ENCODE peak calls at places on chromosomes 1 and 21, in six cellular contexts. L, X, P, T, F and E are unnamed samples.

GRCh38 chr1:25034736-25035522 is 104.9 kb upstream of the RUNX3 start:
- DNase-seq in P (no peak), X (no peak), T (no peak), L (no peak), F (no peak), E (no peak)

GRCh38 chr1:77524038-77524437 is 158.4 kb downstream of the ZZZ3 start:
- DNase-seq in L (no peak), T (no peak), X (no peak), F (no peak), P (no peak), E (no peak)

GRCh38 chr1:71621785-71622184 is 541.0 kb upstream of the ZRANB2 start:
- DNase-seq in F (no peak), L (no peak), P (no peak), T (no peak), X (no peak), E (no peak)

GRCh38 chr1:54861070-54861761 is 25.8 kb downstream of the DHCR24 start:
- DNase-seq in P (no peak), X (no peak), L (no peak), F (peak), T (no peak), E (no peak)

GRCh38 chr1:97989094-97989680 is 68.4 kb upstream of the DPYD start:
- DNase-seq in L (no peak), X (no peak), P (no peak), F (no peak), T (no peak), E (no peak)

GRCh38 chr1:22665752-22666151 is 12.7 kb downstream of the C1QB start:
- DNase-seq in L (no peak), T (no peak), P (no peak), X (peak), F (no peak), E (no peak)

GRCh38 chr1:95058974-95059373 is 13.8 kb downstream of the ALG14 start:
- DNase-seq in P (no peak), X (no peak), F (no peak), T (no peak), L (no peak), E (no peak)

GRCh38 chr1:194598098-194598497 is 1411.7 kb upstream of the B3GALT2 start:
- DNase-seq in P (no peak), X (no peak), F (no peak), L (no peak), T (no peak), E (no peak)

GRCh38 chr1:157776971-157777386 is at the start of gene FCRL2:
- DNase-seq in X (no peak), P (no peak), L (no peak), T (no peak), F (peak), E (no peak)

GRCh38 chr1:204493145-204493881 is 1.3 kb downstream of the PIK3C2B start:
- DNase-seq in P (no peak), X (peak), F (peak), T (no peak), L (peak), E (peak)

GRCh38 chr1:151145158-151146071 is 1.0 kb downstream of the SEMA6C start:
- DNase-seq in T (peak), L (no peak), F (no peak), P (no peak), X (peak), E (no peak)

GRCh38 chr1:160127865-160128523 is 12.4 kb downstream of the ATP1A2 start:
- DNase-seq in X (no peak), L (no peak), T (peak), F (no peak), P (no peak), E (no peak)

GRCh38 chr1:41500378-41500777 is 15.9 kb upstream of the EDN2 start:
- DNase-seq in T (no peak), F (no peak), P (no peak), L (no peak), X (peak), E (peak)

GRCh38 chr1:47703981-47704596 is 266.2 kb downstream of the FOXD2 start:
- DNase-seq in F (no peak), L (no peak), X (no peak), P (no peak), T (no peak), E (no peak)

GRCh38 chr1:93876284-93876683 is 2.7 kb downstream of the DNTTIP2 start:
- DNase-seq in F (no peak), L (no peak), P (no peak), T (no peak), X (no peak), E (no peak)

GRCh38 chr1:208200116-208200515 is 44.1 kb downstream of the PLXNA2 start:
- DNase-seq in L (no peak), P (no peak), F (no peak), T (no peak), X (no peak), E (no peak)

GRCh38 chr1:1906185-1907097 is 8.6 kb upstream of the CALML6 start:
- DNase-seq in T (peak), F (peak), X (peak), L (peak), P (peak), E (peak)

GRCh38 chr1:89088597-89088996 is 23.6 kb upstream of the GBP1 start:
- DNase-seq in X (no peak), L (no peak), T (no peak), F (no peak), P (no peak), E (no peak)

GRCh38 chr1:69929278-69930057 is 275.9 kb downstream of the LRRC40 start:
- DNase-seq in L (no peak), F (no peak), P (no peak), X (no peak), T (no peak), E (no peak)

GRCh38 chr1:8089535-8090228 is 63.6 kb upstream of the ERRFI1 start:
- DNase-seq in T (no peak), P (no peak), F (no peak), X (no peak), L (no peak), E (no peak)

GRCh38 chr1:45953934-45954333 is 150.5 kb downstream of the MAST2 start:
- DNase-seq in T (no peak), F (no peak), L (no peak), X (no peak), P (no peak), E (no peak)

GRCh38 chr21:44529503-44530125 is 10.4 kb downstream of the KRTAP10-1 start:
- DNase-seq in L (no peak), T (no peak), X (no peak), P (no peak), F (no peak), E (no peak)

GRCh38 chr1:2611034-2611501 is 21.7 kb downstream of the MMEL1 start:
- DNase-seq in P (no peak), T (no peak), X (peak), L (no peak), F (peak), E (peak)

GRCh38 chr1:178354816-178355215 is 141.9 kb downstream of the CLEC20A start:
- DNase-seq in F (no peak), L (no peak), P (no peak), X (no peak), T (no peak), E (no peak)

GRCh38 chr21:43362928-43363314 is 64.0 kb downstream of the SIK1 start:
- DNase-seq in X (no peak), F (peak), L (peak), P (no peak), T (no peak), E (no peak)

GRCh38 chr1:182292193-182292741 is 99.3 kb downstream of the GLUL start:
- DNase-seq in F (no peak), L (no peak), P (no peak), X (no peak), T (no peak), E (no peak)

GRCh38 chr1:150692720-150693119 is 4.2 kb downstream of the GOLPH3L start:
- DNase-seq in X (no peak), T (no peak), F (no peak), L (no peak), P (no peak), E (no peak)

GRCh38 chr1:100306735-100307313 is 40.8 kb downstream of the RTCA start:
- DNase-seq in X (no peak), F (no peak), P (no peak), L (no peak), T (no peak), E (no peak)

GRCh38 chr1:156245451-156246232 is 2.2 kb downstream of the PAQR6 start:
- DNase-seq in F (no peak), X (no peak), T (no peak), P (no peak), L (peak), E (peak)

GRCh38 chr1:168288311-168289052 is 7.8 kb downstream of the TBX19 start:
- DNase-seq in F (no peak), X (no peak), T (no peak), L (no peak), P (no peak), E (no peak)

GRCh38 chr21:46667735-46668380 is 32.4 kb downstream of the PRMT2 start:
- DNase-seq in P (no peak), F (no peak), X (no peak), L (no peak), T (no peak), E (no peak)

GRCh38 chr1:167043752-167044488 is 46.3 kb downstream of the GPA33 start:
- DNase-seq in F (peak), L (peak), T (peak), P (peak), X (peak), E (peak)

GRCh38 chr1:117842408-117843170 is 86.8 kb downstream of the GDAP2 start:
- DNase-seq in X (no peak), L (no peak), P (no peak), T (no peak), F (peak), E (no peak)

GRCh38 chr1:117169871-117170596 is 40.7 kb downstream of the VTCN1 start:
- DNase-seq in X (no peak), P (no peak), F (no peak), T (no peak), L (no peak), E (no peak)

GRCh38 chr1:22284236-22284635 is 141.3 kb upstream of the WNT4 start:
- DNase-seq in X (no peak), L (no peak), T (no peak), P (no peak), F (no peak), E (no peak)

GRCh38 chr1:164726235-164726634 is 167.3 kb downstream of the PBX1 start:
- DNase-seq in F (no peak), L (no peak), X (no peak), P (no peak), T (no peak), E (no peak)

GRCh38 chr1:77281491-77282186 is at the start of gene AK5:
- DNase-seq in T (no peak), L (no peak), X (peak), F (no peak), P (peak), E (peak)